ENCODE peak calls at places on chromosomes 16 and 17, in eight cellular contexts. L, N, S, K, Q, X, W and P are unnamed samples.
A peak's percentile ranks its signal among the peaks of the same experiment; 100 is the strongest.

GRCh38 chr17:43020789-43021738 is 1.1 kb downstream of the VAT1 start:
- DNase-seq in L (peak; percentile 54), N (no peak), S (peak; percentile 68), K (peak; percentile 65), Q (peak; percentile 24), X (peak; percentile 41), W (peak; percentile 77), P (peak; percentile 98)

GRCh38 chr17:20299013-20299412 is 168.3 kb downstream of the LGALS9B start:
- DNase-seq in L (no peak), N (no peak), S (no peak), K (no peak), Q (no peak), X (no peak), W (no peak), P (no peak)

GRCh38 chr16:1940273-1941161 is 2.5 kb downstream of the MSRB1 start:
- DNase-seq in L (no peak), N (no peak), S (no peak), K (no peak), Q (no peak), X (no peak), W (no peak), P (no peak)

GRCh38 chr17:76402711-76403110 is 18.3 kb downstream of the SPHK1 start:
- DNase-seq in L (no peak), N (no peak), S (no peak), K (no peak), Q (no peak), X (no peak), W (no peak), P (no peak)

GRCh38 chr16:16882766-16883165 is 503.8 kb downstream of the NPIPA7 start:
- DNase-seq in L (no peak), N (no peak), S (no peak), K (no peak), Q (no peak), X (no peak), W (no peak), P (no peak)

GRCh38 chr17:63274156-63274555 is 171.9 kb downstream of the CYB561 start:
- DNase-seq in L (no peak), N (no peak), S (no peak), K (no peak), Q (no peak), X (no peak), W (no peak), P (no peak)

GRCh38 chr16:49510676-49511305 is 137.2 kb downstream of the C16orf78 start:
- DNase-seq in L (no peak), N (no peak), S (no peak), K (no peak), Q (no peak), X (no peak), W (no peak), P (no peak)

GRCh38 chr16:85274924-85275323 is 162.7 kb upstream of the CIBAR2 start:
- DNase-seq in L (no peak), N (no peak), S (no peak), K (no peak), Q (no peak), X (no peak), W (no peak), P (no peak)

GRCh38 chr16:66300037-66300436 is 66.5 kb upstream of the CDH5 start:
- DNase-seq in L (no peak), N (no peak), S (no peak), K (no peak), Q (no peak), X (no peak), W (no peak), P (no peak)

GRCh38 chr16:12646490-12647274 is 157.0 kb downstream of the CPPED1 start:
- DNase-seq in L (no peak), N (peak; percentile 15), S (no peak), K (peak; percentile 44), Q (no peak), X (peak; percentile 50), W (no peak), P (peak; percentile 78)

GRCh38 chr17:28041844-28042656 is 427 bp upstream of the NLK start:
- DNase-seq in L (no peak), N (no peak), S (no peak), K (no peak), Q (no peak), X (no peak), W (no peak), P (peak; percentile 67)

GRCh38 chr16:13112639-13113038 is 211.2 kb downstream of the SHISA9 start:
- DNase-seq in L (no peak), N (no peak), S (no peak), K (no peak), Q (no peak), X (no peak), W (no peak), P (no peak)

GRCh38 chr16:18804540-18804939 is 3.2 kb upstream of the ARL6IP1 start:
- DNase-seq in L (no peak), N (no peak), S (no peak), K (no peak), Q (no peak), X (no peak), W (no peak), P (no peak)

GRCh38 chr17:10403589-10403988 is 18.2 kb downstream of the MYH8 start:
- DNase-seq in L (no peak), N (no peak), S (no peak), K (no peak), Q (no peak), X (no peak), W (no peak), P (no peak)

GRCh38 chr17:82202981-82203380 is 9.7 kb downstream of the CCDC57 start:
- DNase-seq in L (no peak), N (no peak), S (no peak), K (no peak), Q (no peak), X (no peak), W (no peak), P (no peak)

GRCh38 chr16:426115-426905 is 861 bp downstream of the RAB11FIP3 start:
- DNase-seq in L (peak; percentile 30), N (no peak), S (peak; percentile 50), K (no peak), Q (no peak), X (peak; percentile 30), W (no peak), P (no peak)

GRCh38 chr17:45813051-45813731 is 29.1 kb downstream of the CRHR1 start:
- DNase-seq in L (no peak), N (no peak), S (no peak), K (peak; percentile 51), Q (no peak), X (no peak), W (no peak), P (no peak)

GRCh38 chr17:40564883-40565744 is at the start of gene CCR7:
- DNase-seq in L (peak; percentile 78), N (no peak), S (no peak), K (no peak), Q (peak; percentile 85), X (peak; percentile 90), W (no peak), P (peak; percentile 59)

GRCh38 chr17:42928714-42929496 is 28.3 kb downstream of the G6PC1 start:
- DNase-seq in L (no peak), N (peak; percentile 2), S (peak; percentile 82), K (no peak), Q (no peak), X (peak; percentile 29), W (peak; percentile 55), P (peak; percentile 95)

GRCh38 chr17:60361889-60362288 is 30.0 kb downstream of the USP32 start:
- DNase-seq in L (no peak), N (peak; percentile 33), S (no peak), K (no peak), Q (no peak), X (no peak), W (no peak), P (peak; percentile 82)

GRCh38 chr16:4337540-4338088 is 13.5 kb downstream of the PAM16 start:
- DNase-seq in L (no peak), N (no peak), S (no peak), K (no peak), Q (no peak), X (no peak), W (no peak), P (no peak)

GRCh38 chr16:11234884-11235702 is 20.9 kb downstream of the SOCS1 start:
- DNase-seq in L (no peak), N (no peak), S (no peak), K (no peak), Q (no peak), X (no peak), W (no peak), P (peak; percentile 35)

GRCh38 chr16:85935957-85936760 is 37.2 kb downstream of the IRF8 start:
- DNase-seq in L (peak; percentile 66), N (no peak), S (peak; percentile 84), K (no peak), Q (peak; percentile 52), X (peak; percentile 75), W (no peak), P (no peak)

GRCh38 chr17:32486701-32487459 is at the start of gene CDK5R1:
- DNase-seq in L (peak; percentile 76), N (peak; percentile 72), S (peak; percentile 80), K (no peak), Q (peak; percentile 59), X (peak; percentile 83), W (peak; percentile 62), P (peak; percentile 70)

GRCh38 chr17:13557077-13557476 is 44.7 kb downstream of the HS3ST3A1 start:
- DNase-seq in L (no peak), N (no peak), S (no peak), K (no peak), Q (no peak), X (no peak), W (no peak), P (no peak)

GRCh38 chr17:63697341-63698286 is 2.3 kb downstream of the LIMD2 start:
- DNase-seq in L (peak; percentile 78), N (no peak), S (peak; percentile 95), K (no peak), Q (peak; percentile 82), X (peak; percentile 91), W (peak; percentile 88), P (peak; percentile 90)

GRCh38 chr17:58300336-58300735 is 19.6 kb upstream of the MPO start:
- DNase-seq in L (no peak), N (no peak), S (no peak), K (no peak), Q (no peak), X (no peak), W (no peak), P (no peak)

GRCh38 chr16:89981414-89981813 is 32.9 kb downstream of the DEF8 start:
- DNase-seq in L (no peak), N (no peak), S (no peak), K (no peak), Q (no peak), X (no peak), W (no peak), P (no peak)

GRCh38 chr17:15414502-15415348 is 52.7 kb downstream of the CDRT4 start:
- DNase-seq in L (no peak), N (peak; percentile 30), S (no peak), K (peak; percentile 21), Q (no peak), X (no peak), W (no peak), P (no peak)

GRCh38 chr17:64214950-64215349 is 48.1 kb downstream of the TEX2 start:
- DNase-seq in L (no peak), N (no peak), S (no peak), K (no peak), Q (no peak), X (no peak), W (no peak), P (no peak)

GRCh38 chr16:85430523-85431381 is 182.4 kb upstream of the GSE1 start:
- DNase-seq in L (no peak), N (no peak), S (no peak), K (no peak), Q (no peak), X (no peak), W (no peak), P (no peak)

GRCh38 chr17:74163271-74163821 is 40.1 kb upstream of the RPL38 start:
- DNase-seq in L (no peak), N (no peak), S (no peak), K (no peak), Q (no peak), X (no peak), W (no peak), P (peak; percentile 59)

GRCh38 chr17:66930933-66931332 is 33.6 kb upstream of the CACNG4 start:
- DNase-seq in L (no peak), N (no peak), S (peak; percentile 69), K (no peak), Q (no peak), X (no peak), W (peak; percentile 51), P (no peak)

GRCh38 chr17:63483655-63484575 is 7.1 kb downstream of the ACE start:
- DNase-seq in L (no peak), N (no peak), S (no peak), K (no peak), Q (no peak), X (no peak), W (no peak), P (no peak)